ENCODE peak calls at places on chromosomes 12 and 14, in six cellular contexts. One of them, this sample, is unnamed. For H3K4me1, the result is how much of the 10 kb centered on the place peaks cover.

GRCh38 chr14:58697266-58697926 is 59.6 kb downstream of the DACT1 start:
- DNase-seq in pancreas: no peak
- DNase-seq in CD8-positive, alpha-beta T cell: no peak
- DNase-seq in mucosa of descending colon: no peak
- DNase-seq in RWPE2: no peak
- DNase-seq in Peyer's patch: no peak
- DNase-seq in this sample: no peak

GRCh38 chr12:28023156-28023887 is 50.8 kb upstream of the PTHLH start:
- DNase-seq in pancreas: no peak
- DNase-seq in CD8-positive, alpha-beta T cell: no peak
- DNase-seq in mucosa of descending colon: no peak
- DNase-seq in RWPE2: no peak
- DNase-seq in Peyer's patch: no peak
- DNase-seq in this sample: no peak

GRCh38 chr12:82223421-82223820 is 134.8 kb downstream of the CCDC59 start:
- DNase-seq in pancreas: no peak
- DNase-seq in CD8-positive, alpha-beta T cell: no peak
- DNase-seq in mucosa of descending colon: no peak
- DNase-seq in RWPE2: no peak
- DNase-seq in Peyer's patch: no peak
- DNase-seq in this sample: no peak

GRCh38 chr12:32970465-32971110 is 74.0 kb upstream of the PKP2 start:
- DNase-seq in pancreas: no peak
- DNase-seq in CD8-positive, alpha-beta T cell: no peak
- DNase-seq in mucosa of descending colon: no peak
- DNase-seq in RWPE2: no peak
- DNase-seq in Peyer's patch: no peak
- DNase-seq in this sample: no peak

GRCh38 chr14:36652542-36653201 is 9.0 kb upstream of the PAX9 start:
- DNase-seq in pancreas: no peak
- DNase-seq in CD8-positive, alpha-beta T cell: no peak
- DNase-seq in mucosa of descending colon: no peak
- DNase-seq in RWPE2: no peak
- DNase-seq in Peyer's patch: no peak
- DNase-seq in this sample: no peak

GRCh38 chr14:32697114-32697513 is 241.6 kb upstream of the NPAS3 start:
- DNase-seq in pancreas: no peak
- DNase-seq in CD8-positive, alpha-beta T cell: no peak
- DNase-seq in mucosa of descending colon: no peak
- DNase-seq in RWPE2: no peak
- DNase-seq in Peyer's patch: no peak
- DNase-seq in this sample: no peak

GRCh38 chr12:203462-204260 is 10.3 kb downstream of the SLC6A12 start:
- DNase-seq in pancreas: peak
- DNase-seq in CD8-positive, alpha-beta T cell: no peak
- DNase-seq in mucosa of descending colon: no peak
- DNase-seq in RWPE2: no peak
- DNase-seq in Peyer's patch: no peak
- DNase-seq in this sample: no peak

GRCh38 chr12:64009321-64010068 is 165.0 kb downstream of the SRGAP1 start:
- DNase-seq in pancreas: no peak
- DNase-seq in CD8-positive, alpha-beta T cell: no peak
- DNase-seq in mucosa of descending colon: no peak
- DNase-seq in RWPE2: no peak
- DNase-seq in Peyer's patch: no peak
- DNase-seq in this sample: no peak

GRCh38 chr12:108468149-108468968 is 46.7 kb upstream of the FICD start:
- DNase-seq in pancreas: no peak
- DNase-seq in CD8-positive, alpha-beta T cell: no peak
- DNase-seq in mucosa of descending colon: no peak
- DNase-seq in RWPE2: no peak
- DNase-seq in Peyer's patch: no peak
- DNase-seq in this sample: no peak

GRCh38 chr12:67456281-67456918 is 187.2 kb downstream of the CAND1 start:
- DNase-seq in pancreas: no peak
- DNase-seq in CD8-positive, alpha-beta T cell: no peak
- DNase-seq in mucosa of descending colon: no peak
- DNase-seq in RWPE2: no peak
- DNase-seq in Peyer's patch: no peak
- DNase-seq in this sample: no peak

GRCh38 chr12:51721281-51721940 is 127.1 kb downstream of the FIGNL2 start:
- DNase-seq in pancreas: peak
- DNase-seq in CD8-positive, alpha-beta T cell: peak
- DNase-seq in mucosa of descending colon: no peak
- DNase-seq in RWPE2: no peak
- DNase-seq in Peyer's patch: peak
- DNase-seq in this sample: no peak

GRCh38 chr12:2811791-2812190 is 677 bp upstream of the ITFG2 start:
- DNase-seq in pancreas: no peak
- DNase-seq in CD8-positive, alpha-beta T cell: no peak
- DNase-seq in mucosa of descending colon: no peak
- DNase-seq in RWPE2: no peak
- DNase-seq in Peyer's patch: no peak
- DNase-seq in this sample: no peak

GRCh38 chr12:75666980-75667359 is 155.6 kb upstream of the KRR1 start:
- DNase-seq in pancreas: no peak
- DNase-seq in CD8-positive, alpha-beta T cell: no peak
- DNase-seq in mucosa of descending colon: no peak
- DNase-seq in RWPE2: no peak
- DNase-seq in Peyer's patch: no peak
- DNase-seq in this sample: no peak

GRCh38 chr12:111330800-111331752 is 37.8 kb downstream of the PHETA1 start:
- DNase-seq in pancreas: no peak
- DNase-seq in CD8-positive, alpha-beta T cell: no peak
- DNase-seq in mucosa of descending colon: no peak
- DNase-seq in RWPE2: no peak
- DNase-seq in Peyer's patch: no peak
- DNase-seq in this sample: no peak

GRCh38 chr12:71415336-71416231 is 24.0 kb upstream of the LGR5 start:
- DNase-seq in pancreas: no peak
- DNase-seq in CD8-positive, alpha-beta T cell: no peak
- DNase-seq in mucosa of descending colon: no peak
- DNase-seq in RWPE2: no peak
- DNase-seq in Peyer's patch: no peak
- DNase-seq in this sample: no peak

GRCh38 chr12:103783744-103784664 is 57.0 kb downstream of the NT5DC3 start:
- DNase-seq in pancreas: peak
- DNase-seq in CD8-positive, alpha-beta T cell: no peak
- DNase-seq in mucosa of descending colon: peak
- DNase-seq in RWPE2: no peak
- DNase-seq in Peyer's patch: peak
- DNase-seq in this sample: peak

GRCh38 chr14:71372411-71372838 is 465.2 kb downstream of the PCNX1 start:
- DNase-seq in pancreas: no peak
- DNase-seq in CD8-positive, alpha-beta T cell: no peak
- DNase-seq in mucosa of descending colon: no peak
- DNase-seq in RWPE2: no peak
- DNase-seq in Peyer's patch: no peak
- DNase-seq in this sample: no peak

GRCh38 chr12:72018036-72018435 is 79.4 kb downstream of the TPH2 start:
- DNase-seq in pancreas: no peak
- DNase-seq in CD8-positive, alpha-beta T cell: no peak
- DNase-seq in mucosa of descending colon: no peak
- DNase-seq in RWPE2: no peak
- DNase-seq in Peyer's patch: no peak
- DNase-seq in this sample: no peak

GRCh38 chr12:104788848-104789271 is 169.2 kb downstream of the SLC41A2 start:
- DNase-seq in pancreas: no peak
- DNase-seq in CD8-positive, alpha-beta T cell: no peak
- DNase-seq in mucosa of descending colon: no peak
- DNase-seq in RWPE2: no peak
- DNase-seq in Peyer's patch: no peak
- DNase-seq in this sample: no peak

GRCh38 chr12:110498984-110499706 is 2.8 kb downstream of the VPS29 start:
- DNase-seq in pancreas: no peak
- DNase-seq in CD8-positive, alpha-beta T cell: no peak
- DNase-seq in mucosa of descending colon: no peak
- DNase-seq in RWPE2: no peak
- DNase-seq in Peyer's patch: no peak
- DNase-seq in this sample: no peak

GRCh38 chr12:47808049-47808448 is 11.7 kb downstream of the HDAC7 start:
- DNase-seq in pancreas: no peak
- DNase-seq in CD8-positive, alpha-beta T cell: peak
- DNase-seq in mucosa of descending colon: peak
- DNase-seq in RWPE2: no peak
- DNase-seq in Peyer's patch: no peak
- DNase-seq in this sample: no peak

GRCh38 chr12:102483466-102483865 is 3.1 kb upstream of the IGF1 start:
- DNase-seq in pancreas: no peak
- DNase-seq in CD8-positive, alpha-beta T cell: no peak
- DNase-seq in mucosa of descending colon: no peak
- DNase-seq in RWPE2: no peak
- DNase-seq in Peyer's patch: no peak
- DNase-seq in this sample: no peak

GRCh38 chr12:1553987-1554982 is 40.1 kb downstream of the FBXL14 start:
- DNase-seq in pancreas: no peak
- DNase-seq in CD8-positive, alpha-beta T cell: no peak
- DNase-seq in mucosa of descending colon: no peak
- DNase-seq in RWPE2: no peak
- DNase-seq in Peyer's patch: no peak
- DNase-seq in this sample: no peak

GRCh38 chr12:7066596-7066995 is 6.1 kb downstream of the C1S start:
- DNase-seq in pancreas: no peak
- DNase-seq in CD8-positive, alpha-beta T cell: no peak
- DNase-seq in mucosa of descending colon: no peak
- DNase-seq in RWPE2: no peak
- DNase-seq in Peyer's patch: no peak
- DNase-seq in this sample: no peak

GRCh38 chr14:105436891-105437722 is 17.5 kb downstream of the MTA1 start:
- DNase-seq in pancreas: peak
- DNase-seq in CD8-positive, alpha-beta T cell: no peak
- DNase-seq in mucosa of descending colon: peak
- DNase-seq in RWPE2: peak
- DNase-seq in Peyer's patch: peak
- DNase-seq in this sample: no peak

GRCh38 chr12:132150780-132151144 is 6.5 kb downstream of the NOC4L start:
- DNase-seq in pancreas: peak
- DNase-seq in CD8-positive, alpha-beta T cell: no peak
- DNase-seq in mucosa of descending colon: no peak
- DNase-seq in RWPE2: peak
- DNase-seq in Peyer's patch: no peak
- DNase-seq in this sample: no peak

GRCh38 chr12:124544311-124544970 is 23.0 kb downstream of the NCOR2 start:
- DNase-seq in pancreas: no peak
- DNase-seq in CD8-positive, alpha-beta T cell: no peak
- DNase-seq in mucosa of descending colon: no peak
- DNase-seq in RWPE2: no peak
- DNase-seq in Peyer's patch: no peak
- DNase-seq in this sample: no peak

DNA sequence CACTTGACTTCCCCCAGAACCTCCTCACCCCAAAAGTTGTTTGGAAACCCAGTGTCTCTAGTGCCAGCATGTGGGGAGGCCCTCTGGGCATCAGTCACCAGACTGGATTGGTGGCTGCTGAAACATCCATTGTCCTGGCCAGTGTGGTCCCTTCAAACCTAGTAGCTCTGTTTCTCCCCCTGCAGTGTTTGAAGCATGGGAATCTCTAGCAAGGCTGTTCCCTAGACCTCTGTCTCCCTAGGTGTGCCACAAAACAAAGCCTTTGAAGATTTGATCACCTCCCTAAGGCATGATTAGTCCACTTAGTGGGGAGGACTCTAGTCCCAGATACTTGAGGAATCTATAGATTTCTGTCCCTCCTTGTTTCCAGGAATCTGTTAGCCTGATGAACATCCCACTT is 60.3 kb downstream of the ARF6 start:
- DNase-seq in pancreas: no peak
- DNase-seq in CD8-positive, alpha-beta T cell: no peak
- DNase-seq in mucosa of descending colon: no peak
- DNase-seq in RWPE2: peak
- DNase-seq in Peyer's patch: no peak
- DNase-seq in this sample: no peak
- H3K4me1 ChIP-seq in pancreas: under half
- H3K4me1 ChIP-seq in CD8-positive, alpha-beta T cell: under half
- H3K4me1 ChIP-seq in mucosa of descending colon: under half
- H3K4me1 ChIP-seq in RWPE2: under half
- H3K4me1 ChIP-seq in Peyer's patch: under half
- H3K4me1 ChIP-seq in this sample: under half

GRCh38 chr14:68730367-68730766 is 62.5 kb downstream of the ZFP36L1 start:
- DNase-seq in pancreas: no peak
- DNase-seq in CD8-positive, alpha-beta T cell: no peak
- DNase-seq in mucosa of descending colon: no peak
- DNase-seq in RWPE2: no peak
- DNase-seq in Peyer's patch: no peak
- DNase-seq in this sample: no peak
- H3K4me1 ChIP-seq in pancreas: under half
- H3K4me1 ChIP-seq in CD8-positive, alpha-beta T cell: under half
- H3K4me1 ChIP-seq in mucosa of descending colon: under half
- H3K4me1 ChIP-seq in RWPE2: under half
- H3K4me1 ChIP-seq in Peyer's patch: under half
- H3K4me1 ChIP-seq in this sample: under half

GRCh38 chr12:122499991-122500684 is 594 bp downstream of the ZCCHC8 start:
- DNase-seq in pancreas: peak
- DNase-seq in CD8-positive, alpha-beta T cell: peak
- DNase-seq in mucosa of descending colon: peak
- DNase-seq in RWPE2: no peak
- DNase-seq in Peyer's patch: peak
- DNase-seq in this sample: peak
- H3K4me1 ChIP-seq in pancreas: under half
- H3K4me1 ChIP-seq in CD8-positive, alpha-beta T cell: under half
- H3K4me1 ChIP-seq in mucosa of descending colon: under half
- H3K4me1 ChIP-seq in RWPE2: under half
- H3K4me1 ChIP-seq in Peyer's patch: under half
- H3K4me1 ChIP-seq in this sample: under half

GRCh38 chr14:76870146-76870545 is 43.9 kb downstream of the LRRC74A start:
- DNase-seq in pancreas: no peak
- DNase-seq in CD8-positive, alpha-beta T cell: no peak
- DNase-seq in mucosa of descending colon: no peak
- DNase-seq in RWPE2: no peak
- DNase-seq in Peyer's patch: no peak
- DNase-seq in this sample: no peak

GRCh38 chr14:76866469-76866868 is 40.3 kb downstream of the LRRC74A start:
- DNase-seq in pancreas: no peak
- DNase-seq in CD8-positive, alpha-beta T cell: no peak
- DNase-seq in mucosa of descending colon: no peak
- DNase-seq in RWPE2: no peak
- DNase-seq in Peyer's patch: no peak
- DNase-seq in this sample: no peak

GRCh38 chr14:76863724-76864407 is 37.7 kb downstream of the LRRC74A start:
- DNase-seq in pancreas: no peak
- DNase-seq in CD8-positive, alpha-beta T cell: no peak
- DNase-seq in mucosa of descending colon: no peak
- DNase-seq in RWPE2: no peak
- DNase-seq in Peyer's patch: no peak
- DNase-seq in this sample: no peak

GRCh38 chr14:76868453-76869170 is 42.4 kb downstream of the LRRC74A start:
- DNase-seq in pancreas: peak
- DNase-seq in CD8-positive, alpha-beta T cell: no peak
- DNase-seq in mucosa of descending colon: no peak
- DNase-seq in RWPE2: no peak
- DNase-seq in Peyer's patch: no peak
- DNase-seq in this sample: no peak

GRCh38 chr14:76867536-76868452 is 41.6 kb downstream of the LRRC74A start:
- DNase-seq in pancreas: no peak
- DNase-seq in CD8-positive, alpha-beta T cell: peak
- DNase-seq in mucosa of descending colon: no peak
- DNase-seq in RWPE2: no peak
- DNase-seq in Peyer's patch: no peak
- DNase-seq in this sample: peak
- H3K4me1 ChIP-seq in pancreas: under half
- H3K4me1 ChIP-seq in CD8-positive, alpha-beta T cell: under half
- H3K4me1 ChIP-seq in mucosa of descending colon: under half
- H3K4me1 ChIP-seq in RWPE2: under half
- H3K4me1 ChIP-seq in Peyer's patch: under half
- H3K4me1 ChIP-seq in this sample: under half

GRCh38 chr12:54024127-54024526 is 4.1 kb upstream of the HOXC6 start:
- DNase-seq in pancreas: no peak
- DNase-seq in CD8-positive, alpha-beta T cell: no peak
- DNase-seq in mucosa of descending colon: no peak
- DNase-seq in RWPE2: no peak
- DNase-seq in Peyer's patch: peak
- DNase-seq in this sample: no peak
- H3K4me1 ChIP-seq in pancreas: under half
- H3K4me1 ChIP-seq in CD8-positive, alpha-beta T cell: under half
- H3K4me1 ChIP-seq in mucosa of descending colon: under half
- H3K4me1 ChIP-seq in RWPE2: under half
- H3K4me1 ChIP-seq in Peyer's patch: under half
- H3K4me1 ChIP-seq in this sample: under half